ENCODE peak calls at places on chromosomes 5 and 9, in five cellular contexts. Z is CD4-positive, alpha-beta T cell; I is heart right ventricle; H is BJ; E is fibroblast of mammary gland. N is an unnamed sample.

GRCh38 chr5:57503433-57503832 is 20.8 kb upstream of the ACTBL2 start:
- DNase-seq in Z (no peak), I (no peak), H (no peak), E (peak), N (no peak)

GRCh38 chr5:87185838-87186237 is 81.8 kb upstream of the RASA1 start:
- DNase-seq in Z (no peak), I (no peak), H (no peak), E (no peak), N (no peak)

GRCh38 chr5:53783624-53784228 is 223.3 kb downstream of the NDUFS4 start:
- DNase-seq in Z (no peak), I (no peak), H (no peak), E (no peak), N (no peak)

GRCh38 chr5:83742089-83742488 is 21.4 kb upstream of the HAPLN1 start:
- DNase-seq in Z (no peak), I (no peak), H (no peak), E (no peak), N (no peak)

GRCh38 chr9:127714916-127715442 is 484 bp downstream of the PTRH1 start:
- DNase-seq in Z (no peak), I (no peak), H (no peak), E (no peak), N (no peak)

GRCh38 chr9:93659044-93659836 is 82.9 kb downstream of the PHF2 start:
- DNase-seq in Z (peak), I (no peak), H (no peak), E (no peak), N (no peak)

GRCh38 chr5:72427488-72428437 is 79.4 kb downstream of the ZNF366 start:
- DNase-seq in Z (no peak), I (peak), H (peak), E (peak), N (no peak)

GRCh38 chr9:13274901-13275641 is 4.4 kb downstream of the MPDZ start:
- DNase-seq in Z (no peak), I (no peak), H (no peak), E (peak), N (no peak)

GRCh38 chr5:78573318-78573717 is 75.3 kb downstream of the LHFPL2 start:
- DNase-seq in Z (no peak), I (no peak), H (no peak), E (no peak), N (no peak)

GRCh38 chr5:132812949-132813598 is at the start of gene SOWAHA:
- DNase-seq in Z (no peak), I (no peak), H (no peak), E (no peak), N (no peak)

GRCh38 chr9:19049872-19050636 is 827 bp downstream of the RRAGA start:
- DNase-seq in Z (no peak), I (no peak), H (no peak), E (peak), N (no peak)

GRCh38 chr9:121734465-121734864 is 83.0 kb downstream of the DAB2IP start:
- DNase-seq in Z (no peak), I (no peak), H (no peak), E (no peak), N (no peak)

GRCh38 chr9:121736964-121737462 is 85.6 kb downstream of the DAB2IP start:
- DNase-seq in Z (no peak), I (peak), H (no peak), E (no peak), N (no peak)

GRCh38 chr9:121735792-121736130 is 84.3 kb downstream of the DAB2IP start:
- DNase-seq in Z (no peak), I (no peak), H (no peak), E (no peak), N (no peak)

GRCh38 chr9:121736147-121736721 is 84.8 kb downstream of the DAB2IP start:
- DNase-seq in Z (no peak), I (peak), H (no peak), E (no peak), N (no peak)

DNA sequence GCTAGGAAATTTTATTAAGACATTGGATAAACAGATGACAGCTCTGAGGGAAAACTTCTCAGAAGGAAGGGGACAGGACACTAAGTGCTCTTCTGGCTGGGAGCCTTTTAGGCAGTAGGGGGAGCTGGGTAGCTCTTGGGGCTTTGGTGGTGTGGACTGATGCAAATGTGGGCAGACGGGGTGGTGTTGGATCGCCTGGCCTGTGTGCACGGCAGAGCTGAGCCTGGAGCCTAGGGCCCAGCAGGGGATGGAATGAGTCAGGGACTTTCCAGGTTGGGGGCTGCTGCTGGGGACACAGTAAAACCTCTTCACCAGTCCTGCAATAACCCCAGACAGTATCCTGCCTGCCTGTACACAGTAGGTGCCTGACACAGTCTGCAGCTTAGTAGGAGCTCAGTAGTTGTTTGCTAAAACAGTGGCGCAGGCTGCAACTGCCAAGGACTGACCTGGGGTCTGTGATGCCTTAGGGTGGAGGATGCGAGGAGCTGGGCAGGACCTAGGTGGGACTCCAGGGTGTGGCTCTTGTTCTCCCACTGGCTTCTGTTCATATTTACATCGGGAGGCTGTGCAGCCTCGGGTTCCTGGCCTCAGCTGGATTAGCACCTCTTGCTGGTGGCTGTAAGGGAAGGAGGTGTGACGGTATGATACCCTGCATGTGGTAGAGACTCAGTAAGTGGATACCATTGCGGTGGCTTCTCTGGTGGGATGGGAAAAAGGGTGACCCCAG is 83.8 kb downstream of the DAB2IP start:
- DNase-seq in Z (no peak), I (no peak), H (peak), E (peak), N (peak)
- TF ChIP-seq CTCF in Z (no peak), I (no peak), H (peak), E (peak), N (peak)

DNA sequence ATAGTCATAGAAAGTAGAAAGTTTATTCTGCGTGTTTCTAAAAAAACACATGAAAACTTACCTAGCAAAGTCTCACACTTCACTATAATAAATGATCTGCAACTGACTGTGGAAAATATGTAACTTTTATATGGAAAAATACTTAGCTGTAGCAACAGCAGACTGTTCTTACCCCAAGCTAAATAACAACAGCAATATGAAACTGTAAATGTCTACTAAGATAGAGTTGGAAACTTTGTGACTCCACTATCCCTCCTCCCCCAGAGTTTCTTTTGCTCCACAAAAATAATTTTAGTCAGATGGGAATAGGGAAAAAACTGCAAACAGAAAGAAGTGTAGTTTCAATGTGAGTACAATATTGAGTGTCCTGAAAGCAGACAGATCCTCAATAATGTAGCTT is 21.0 kb downstream of the MLLT3 start:
- DNase-seq in Z (no peak), I (no peak), H (no peak), E (no peak), N (no peak)
- TF ChIP-seq CTCF in Z (no peak), I (no peak), H (no peak), E (no peak), N (no peak)

GRCh38 chr5:78805-79149 is 13.2 kb upstream of the PLEKHG4B start:
- DNase-seq in Z (no peak), I (no peak), H (no peak), E (no peak), N (no peak)
- TF ChIP-seq CTCF in Z (no peak), I (no peak), H (no peak), E (no peak), N (no peak)

GRCh38 chr5:129125819-129126218 is 31.3 kb downstream of the ISOC1 start:
- DNase-seq in Z (no peak), I (no peak), H (no peak), E (no peak), N (no peak)
- TF ChIP-seq CTCF in Z (no peak), I (no peak), H (no peak), E (peak), N (no peak)

DNA sequence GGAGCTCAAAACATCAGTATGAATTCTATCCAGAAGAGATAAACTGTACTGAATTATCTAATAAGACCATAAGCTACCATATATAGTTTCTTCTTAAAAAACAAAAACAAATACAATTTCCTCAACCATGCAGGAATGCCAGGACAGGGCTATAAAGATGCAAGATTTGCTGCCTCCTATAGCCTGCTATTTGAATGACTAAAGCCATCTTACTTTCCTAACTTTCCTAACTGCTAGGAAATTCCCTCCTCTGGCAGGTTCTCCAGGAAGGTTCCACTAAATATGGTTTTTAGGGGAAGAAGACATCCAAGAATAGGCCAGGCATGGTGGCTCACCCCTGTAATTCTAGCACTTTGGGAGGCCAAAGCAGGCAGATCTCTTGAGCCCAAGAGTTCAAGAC is 15.1 kb downstream of the KIF27 start:
- DNase-seq in Z (no peak), I (no peak), H (no peak), E (peak), N (no peak)
- TF ChIP-seq CTCF in Z (no peak), I (no peak), H (no peak), E (peak), N (no peak)

GRCh38 chr5:65832152-65832551 is 94.2 kb upstream of the ERBIN start:
- DNase-seq in Z (no peak), I (no peak), H (no peak), E (no peak), N (no peak)
- TF ChIP-seq CTCF in Z (no peak), I (no peak), H (no peak), E (no peak), N (no peak)

DNA sequence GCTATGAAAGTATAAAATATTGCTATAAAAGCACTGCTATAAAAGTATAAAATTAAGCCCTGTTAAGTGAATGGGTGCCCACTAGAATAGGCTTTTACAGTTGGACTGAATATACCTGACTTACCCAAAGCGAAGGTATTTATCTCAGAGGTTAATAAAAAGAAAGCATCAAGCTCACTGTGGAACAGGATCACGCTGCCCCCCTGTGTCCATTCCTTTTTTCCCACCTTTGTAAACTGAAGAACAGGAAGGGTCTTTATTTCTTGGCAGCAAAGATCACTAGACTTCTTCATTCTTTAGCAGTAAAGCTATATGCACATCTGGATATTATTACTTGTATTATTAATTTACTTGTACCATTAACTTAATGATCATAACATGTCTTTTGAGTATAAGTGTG is 22.1 kb upstream of the PLPP6 start:
- DNase-seq in Z (peak), I (no peak), H (no peak), E (peak), N (no peak)
- TF ChIP-seq CTCF in Z (peak), I (peak), H (peak), E (peak), N (peak)

DNA sequence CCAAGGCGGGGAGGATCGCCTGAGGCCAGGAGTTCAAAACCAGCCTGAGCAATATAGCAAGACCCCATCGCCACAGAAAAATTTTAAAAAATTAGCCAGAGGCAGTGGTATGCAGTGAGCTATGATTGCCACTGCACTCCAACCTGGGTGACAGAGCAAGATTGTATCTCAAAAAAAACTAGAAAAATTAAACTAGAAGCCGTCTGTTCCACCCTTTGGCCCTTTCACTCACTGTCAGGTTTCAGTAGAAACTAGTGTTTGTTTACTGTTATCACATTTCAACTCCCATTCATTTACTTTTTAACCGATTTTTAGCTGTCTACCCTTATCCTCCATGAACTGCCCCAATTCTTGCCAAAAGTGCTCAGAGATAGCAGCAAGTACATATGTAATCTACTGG is 8.3 kb downstream of the UGCG start:
- DNase-seq in Z (no peak), I (no peak), H (no peak), E (no peak), N (no peak)
- TF ChIP-seq CTCF in Z (no peak), I (no peak), H (no peak), E (no peak), N (no peak)

DNA sequence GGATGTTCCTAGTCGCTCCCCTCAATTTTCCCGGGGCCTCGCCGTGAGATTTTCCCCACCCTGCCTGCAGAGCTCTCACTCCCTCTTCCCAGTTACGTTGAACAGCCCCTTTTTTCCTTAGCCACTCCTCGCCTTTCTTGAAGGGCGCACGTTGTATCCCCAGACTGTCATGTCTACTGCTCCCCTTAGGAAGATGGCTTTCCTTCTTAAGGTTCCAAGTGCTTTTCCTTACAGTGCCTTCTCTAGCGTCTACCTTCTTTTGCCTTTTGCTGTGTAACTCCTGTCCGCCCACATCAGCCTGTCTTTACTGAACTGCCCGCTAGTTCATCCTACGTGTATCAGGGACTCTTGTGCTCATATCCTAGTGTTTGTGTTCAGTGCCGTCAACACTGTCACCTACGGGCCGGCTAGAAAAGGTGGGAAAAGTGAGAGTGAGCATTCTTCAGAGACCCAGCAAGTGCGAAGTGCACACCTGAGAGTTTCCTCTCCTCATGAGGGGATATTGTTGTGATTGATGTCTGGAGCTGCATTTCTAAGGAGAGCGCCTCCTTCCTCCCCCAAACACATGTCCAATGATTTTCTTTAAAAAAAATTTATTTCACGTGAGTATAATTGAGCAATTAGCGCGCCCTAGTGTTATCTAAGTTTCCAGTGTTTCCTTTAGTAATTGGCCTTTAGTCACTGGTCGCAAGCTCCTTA is 764 bp downstream of the CAMLG start:
- DNase-seq in Z (no peak), I (peak), H (no peak), E (peak), N (no peak)
- TF ChIP-seq CTCF in Z (peak), I (no peak), H (peak), E (no peak), N (no peak)

GRCh38 chr5:59450245-59450644 is 443.3 kb downstream of the PDE4D start:
- DNase-seq in Z (no peak), I (no peak), H (no peak), E (peak), N (no peak)
- TF ChIP-seq CTCF in Z (no peak), I (no peak), H (peak), E (peak), N (peak)

N was measured in AG09319.